ENCODE peak calls at places on chromosomes 5 and 9, in eight cellular contexts. Y, P, O, J, D, G, H and S are unnamed samples.

GRCh38 chr5:115194671-115195070 is 25.0 kb upstream of the TRIM36 start:
- DNase-seq in P (no peak), G (no peak), Y (no peak), J (no peak), H (no peak), O (no peak), D (peak), S (no peak)

GRCh38 chr9:105426657-105427056 is 21.2 kb upstream of the FSD1L start:
- DNase-seq in D (no peak), J (no peak), H (no peak), O (no peak), G (no peak), Y (no peak), P (no peak), S (no peak)

GRCh38 chr5:135829681-135830383 is 4.6 kb upstream of the SLC25A48 start:
- DNase-seq in D (peak), H (peak), O (peak), P (peak), G (peak), J (peak), Y (peak), S (peak)

GRCh38 chr9:3848445-3849114 is 322.8 kb upstream of the RFX3 start:
- DNase-seq in D (peak), H (no peak), J (no peak), O (peak), Y (no peak), G (no peak), P (no peak), S (peak)

GRCh38 chr9:25939116-25939515 is 260.9 kb upstream of the TUSC1 start:
- DNase-seq in D (no peak), Y (no peak), G (no peak), O (no peak), H (no peak), J (no peak), P (no peak), S (no peak)

GRCh38 chr9:134855231-134855899 is 25.2 kb upstream of the FCN2 start:
- DNase-seq in H (no peak), J (no peak), O (no peak), Y (no peak), G (no peak), P (no peak), D (no peak), S (no peak)

GRCh38 chr5:146254223-146254622 is 50.8 kb downstream of the RBM27 start:
- DNase-seq in O (no peak), D (no peak), J (no peak), G (no peak), Y (no peak), P (no peak), H (no peak), S (no peak)

GRCh38 chr5:74589204-74590056 is 51.1 kb downstream of the ENC1 start:
- DNase-seq in O (no peak), H (no peak), D (no peak), G (no peak), P (no peak), J (no peak), Y (no peak), S (no peak)

GRCh38 chr9:99411479-99412100 is 189.5 kb downstream of the SEC61B start:
- DNase-seq in H (no peak), O (peak), D (no peak), P (peak), J (no peak), G (no peak), Y (no peak), S (no peak)

GRCh38 chr5:59317023-59317771 is 576.3 kb downstream of the PDE4D start:
- DNase-seq in O (peak), D (peak), H (no peak), P (peak), G (no peak), Y (no peak), J (no peak), S (peak)

GRCh38 chr5:153099328-153099727 is 391.1 kb upstream of the GRIA1 start:
- DNase-seq in P (no peak), G (no peak), J (no peak), Y (no peak), H (no peak), D (no peak), O (no peak), S (no peak)

GRCh38 chr5:78974011-78974410 is 11.1 kb downstream of the ARSB start:
- DNase-seq in D (no peak), J (no peak), P (no peak), H (no peak), O (no peak), G (peak), Y (no peak), S (no peak)

GRCh38 chr9:11038956-11039355 is 426.2 kb upstream of the PTPRD start:
- DNase-seq in G (no peak), Y (no peak), J (no peak), P (no peak), H (no peak), D (no peak), O (no peak), S (no peak)

GRCh38 chr9:33619666-33620404 is 95.8 kb downstream of the ANKRD18B start:
- DNase-seq in J (peak), P (no peak), O (no peak), Y (peak), H (no peak), G (no peak), D (peak), S (peak)

GRCh38 chr5:124919752-124920151 is 173.3 kb upstream of the ZNF608 start:
- DNase-seq in J (no peak), O (no peak), P (no peak), H (no peak), Y (no peak), D (no peak), G (no peak), S (no peak)

GRCh38 chr5:146680846-146681585 is 165.0 kb upstream of the GPR151 start:
- DNase-seq in P (no peak), Y (no peak), H (no peak), G (no peak), J (no peak), O (no peak), D (no peak), S (no peak)

GRCh38 chr9:121675969-121676822 is 24.8 kb downstream of the DAB2IP start:
- DNase-seq in D (no peak), P (no peak), J (no peak), H (no peak), O (no peak), G (no peak), Y (no peak), S (no peak)

GRCh38 chr9:121484659-121485446 is 14.8 kb downstream of the GGTA1 start:
- DNase-seq in H (no peak), G (peak), O (no peak), Y (no peak), D (no peak), P (no peak), J (no peak), S (no peak)

GRCh38 chr5:124040799-124041198 is 528.8 kb downstream of the CSNK1G3 start:
- DNase-seq in O (no peak), P (no peak), G (peak), J (peak), H (no peak), Y (no peak), D (peak), S (no peak)

GRCh38 chr9:38388283-38389223 is 3.9 kb upstream of the ALDH1B1 start:
- DNase-seq in J (no peak), G (no peak), H (no peak), D (peak), O (no peak), P (no peak), Y (no peak), S (no peak)

GRCh38 chr5:148237795-148238194 is 530 bp upstream of the MARCOL start:
- DNase-seq in H (no peak), D (no peak), G (no peak), Y (no peak), P (no peak), J (no peak), O (no peak), S (peak)

GRCh38 chr9:70525553-70525952 is 111.1 kb upstream of the KLF9 start:
- DNase-seq in D (peak), J (peak), O (no peak), H (no peak), Y (no peak), P (no peak), G (no peak), S (no peak)

GRCh38 chr5:152547202-152547601 is 142.1 kb upstream of the NMUR2 start:
- DNase-seq in J (no peak), O (no peak), D (no peak), P (no peak), G (no peak), H (no peak), Y (no peak), S (no peak)

GRCh38 chr9:110427497-110428104 is 89.9 kb upstream of the TXNDC8 start:
- DNase-seq in H (no peak), P (no peak), O (peak), J (peak), G (no peak), Y (peak), D (peak), S (peak)

GRCh38 chr5:1193591-1193985 is 7.8 kb upstream of the SLC6A19 start:
- DNase-seq in O (no peak), Y (no peak), G (no peak), H (no peak), P (no peak), D (no peak), J (no peak), S (no peak)

GRCh38 chr5:168291961-168292782 is 727 bp downstream of the WWC1 start:
- DNase-seq in G (no peak), Y (no peak), H (no peak), J (no peak), P (peak), D (peak), O (peak), S (no peak)

GRCh38 chr5:97618721-97619120 is 435.7 kb upstream of the RIOK2 start:
- DNase-seq in G (no peak), P (no peak), O (no peak), J (no peak), H (no peak), D (no peak), Y (no peak), S (no peak)

GRCh38 chr9:130443456-130443801 is 1.3 kb upstream of the ASS1 start:
- DNase-seq in D (no peak), J (no peak), G (no peak), O (no peak), H (no peak), P (no peak), Y (no peak), S (no peak)

GRCh38 chr5:157306092-157306491 is 40.2 kb downstream of the CYFIP2 start:
- DNase-seq in J (no peak), O (no peak), G (no peak), H (no peak), Y (no peak), P (no peak), D (no peak), S (no peak)

GRCh38 chr9:34606190-34606589 is 5.7 kb downstream of the RPP25L start:
- DNase-seq in P (no peak), G (no peak), H (no peak), J (no peak), D (no peak), O (no peak), Y (no peak), S (no peak)

GRCh38 chr5:179371123-179371515 is 25.9 kb upstream of the ADAMTS2 start:
- DNase-seq in J (no peak), H (no peak), O (no peak), D (no peak), P (no peak), G (no peak), Y (no peak), S (no peak)

GRCh38 chr5:36013182-36013581 is 22.0 kb upstream of the UGT3A1 start:
- DNase-seq in G (no peak), J (no peak), D (no peak), O (no peak), H (no peak), P (no peak), Y (no peak), S (no peak)

GRCh38 chr9:135037521-135038250 is 49.8 kb upstream of the OLFM1 start:
- DNase-seq in H (no peak), P (no peak), J (no peak), G (no peak), O (no peak), Y (no peak), D (no peak), S (no peak)

GRCh38 chr5:73448072-73448432 is 525 bp downstream of the FOXD1 start:
- DNase-seq in H (no peak), P (peak), O (no peak), Y (no peak), D (no peak), G (no peak), J (no peak), S (peak)

GRCh38 chr5:179312557-179313235 is 32.6 kb downstream of the ADAMTS2 start:
- DNase-seq in G (no peak), J (no peak), H (no peak), O (no peak), Y (no peak), P (no peak), D (no peak), S (no peak)

GRCh38 chr5:53331463-53331862 is 149.0 kb upstream of the FST start:
- DNase-seq in H (no peak), G (no peak), P (no peak), J (peak), O (no peak), Y (no peak), D (peak), S (peak)

GRCh38 chr9:91162784-91163440 is 198.8 kb downstream of the AUH start:
- DNase-seq in P (no peak), Y (no peak), H (peak), D (peak), O (no peak), G (no peak), J (no peak), S (no peak)

GRCh38 chr9:136399176-136400037 is 563 bp downstream of the SNAPC4 start:
- DNase-seq in P (peak), G (no peak), H (peak), J (peak), O (peak), D (peak), Y (no peak), S (no peak)